ENCODE peak calls at places on chromosomes 1 and 21, in six cellular contexts. L is prostate gland, I is A549, K is tibial nerve, O is HepG2, G is heart left ventricle. F is an unnamed sample.
A peak's percentile ranks its signal among the peaks of the same experiment; 100 is the strongest.

GRCh38 chr1:23624440-23624839 is 65.1 kb upstream of the ID3 start:
- DNase-seq in L (no peak), I (no peak), K (no peak), O (no peak), G (no peak), F (no peak)

GRCh38 chr1:29772584-29772983 is 536.3 kb downstream of the PTPRU start:
- DNase-seq in L (peak; percentile 2), I (no peak), K (no peak), O (no peak), G (no peak), F (no peak)

GRCh38 chr1:174398246-174398645 is 49.5 kb upstream of the GPR52 start:
- DNase-seq in L (no peak), I (no peak), K (no peak), O (no peak), G (no peak), F (no peak)

GRCh38 chr1:66374561-66375111 is 159.3 kb upstream of the SGIP1 start:
- DNase-seq in L (no peak), I (no peak), K (no peak), O (no peak), G (no peak), F (no peak)

GRCh38 chr1:65059930-65060538 is 88.0 kb upstream of the AK4 start:
- DNase-seq in L (no peak), I (peak; percentile 15), K (no peak), O (peak; percentile 17), G (no peak), F (no peak)

GRCh38 chr1:59413327-59413720 is 116.4 kb downstream of the FGGY start:
- DNase-seq in L (no peak), I (no peak), K (no peak), O (no peak), G (no peak), F (no peak)

GRCh38 chr1:99645199-99645598 is 714 bp upstream of the PALMD start:
- DNase-seq in L (peak; percentile 68), I (peak; percentile 10), K (peak; percentile 28), O (peak; percentile 76), G (peak; percentile 71), F (no peak)

GRCh38 chr1:51922040-51922439 is 43.5 kb upstream of the NRDC start:
- DNase-seq in L (no peak), I (no peak), K (no peak), O (no peak), G (no peak), F (no peak)

GRCh38 chr1:152962876-152963415 is 7.5 kb upstream of the SPRR4 start:
- DNase-seq in L (no peak), I (no peak), K (no peak), O (no peak), G (no peak), F (no peak)

GRCh38 chr1:167278497-167278896 is 57.8 kb downstream of the POU2F1 start:
- DNase-seq in L (no peak), I (no peak), K (no peak), O (no peak), G (no peak), F (no peak)

GRCh38 chr1:147177611-147178370 is 5.5 kb upstream of the PRKAB2 start:
- DNase-seq in L (no peak), I (no peak), K (no peak), O (no peak), G (peak; percentile 22), F (peak; percentile 86)

GRCh38 chr1:219702551-219703215 is 89.8 kb upstream of the ZC3H11B start:
- DNase-seq in L (no peak), I (no peak), K (no peak), O (no peak), G (no peak), F (no peak)

GRCh38 chr1:214019499-214019898 is 31.7 kb downstream of the PROX1 start:
- DNase-seq in L (no peak), I (no peak), K (no peak), O (no peak), G (no peak), F (peak; percentile 24)

GRCh38 chr1:77288275-77288674 is 6.5 kb downstream of the AK5 start:
- DNase-seq in L (no peak), I (no peak), K (no peak), O (no peak), G (no peak), F (no peak)

GRCh38 chr1:89425056-89425455 is 61.2 kb downstream of the GBP6 start:
- DNase-seq in L (no peak), I (no peak), K (no peak), O (no peak), G (no peak), F (no peak)

GRCh38 chr1:204337047-204337446 is 22.7 kb downstream of the PLEKHA6 start:
- DNase-seq in L (no peak), I (no peak), K (no peak), O (no peak), G (no peak), F (no peak)

GRCh38 chr21:38223893-38224540 is 32.8 kb upstream of the KCNJ15 start:
- DNase-seq in L (no peak), I (no peak), K (no peak), O (no peak), G (no peak), F (no peak)

GRCh38 chr1:152479792-152480595 is 30.6 kb upstream of the LCE5A start:
- DNase-seq in L (no peak), I (peak; percentile 61), K (no peak), O (peak; percentile 32), G (peak; percentile 33), F (no peak)

GRCh38 chr1:202567747-202568146 is 142.5 kb downstream of the SYT2 start:
- DNase-seq in L (no peak), I (no peak), K (no peak), O (no peak), G (no peak), F (no peak)

GRCh38 chr1:89211035-89211634 is 12.4 kb upstream of the GBP4 start:
- DNase-seq in L (no peak), I (no peak), K (no peak), O (no peak), G (no peak), F (no peak)

GRCh38 chr1:21042920-21043605 is 133.6 kb downstream of the EIF4G3 start:
- DNase-seq in L (no peak), I (no peak), K (no peak), O (no peak), G (no peak), F (no peak)

GRCh38 chr1:41312991-41313645 is 48.1 kb upstream of the FOXO6 start:
- DNase-seq in L (no peak), I (no peak), K (no peak), O (no peak), G (no peak), F (no peak)

GRCh38 chr1:19643113-19643512 is 998 bp upstream of the NBL1 start:
- DNase-seq in L (peak; percentile 59), I (peak; percentile 88), K (no peak), O (peak; percentile 41), G (no peak), F (no peak)

GRCh38 chr1:13702425-13703127 is 2.6 kb downstream of the PRDM2 start:
- DNase-seq in L (no peak), I (no peak), K (no peak), O (no peak), G (no peak), F (no peak)

GRCh38 chr1:177770096-177770495 is 199.8 kb downstream of the SEC16B start:
- DNase-seq in L (no peak), I (no peak), K (no peak), O (no peak), G (no peak), F (no peak)

GRCh38 chr1:248873409-248873992 is 14.6 kb upstream of the ZNF692 start:
- DNase-seq in L (peak; percentile 91), I (peak; percentile 79), K (peak; percentile 92), O (peak; percentile 92), G (peak; percentile 93), F (peak; percentile 96)

GRCh38 chr1:248871837-248872401 is 13.0 kb upstream of the ZNF692 start:
- DNase-seq in L (no peak), I (no peak), K (no peak), O (no peak), G (no peak), F (no peak)

GRCh38 chr1:248873993-248874671 is 15.2 kb upstream of the ZNF692 start:
- DNase-seq in L (peak; percentile 44), I (peak; percentile 66), K (peak; percentile 53), O (peak; percentile 89), G (peak; percentile 52), F (peak; percentile 93)

GRCh38 chr1:248872752-248873408 is 14.0 kb upstream of the ZNF692 start:
- DNase-seq in L (peak; percentile 56), I (peak; percentile 82), K (no peak), O (peak; percentile 80), G (peak; percentile 67), F (peak; percentile 64)
- TF ChIP-seq POLR2A in L (peak; percentile 5), I (peak; percentile 30), K (no peak), O (peak; percentile 45), G (no peak), F (peak; percentile 3)

GRCh38 chr1:198523183-198523942 is 17.1 kb downstream of the ATP6V1G3 start:
- DNase-seq in L (no peak), I (no peak), K (no peak), O (no peak), G (no peak), F (no peak)
- H3K4me3 ChIP-seq in L (no peak overlapping the region), I (no peak overlapping the region), K (no peak overlapping the region), O (no peak overlapping the region), G (no peak overlapping the region), F (no peak overlapping the region)

DNA sequence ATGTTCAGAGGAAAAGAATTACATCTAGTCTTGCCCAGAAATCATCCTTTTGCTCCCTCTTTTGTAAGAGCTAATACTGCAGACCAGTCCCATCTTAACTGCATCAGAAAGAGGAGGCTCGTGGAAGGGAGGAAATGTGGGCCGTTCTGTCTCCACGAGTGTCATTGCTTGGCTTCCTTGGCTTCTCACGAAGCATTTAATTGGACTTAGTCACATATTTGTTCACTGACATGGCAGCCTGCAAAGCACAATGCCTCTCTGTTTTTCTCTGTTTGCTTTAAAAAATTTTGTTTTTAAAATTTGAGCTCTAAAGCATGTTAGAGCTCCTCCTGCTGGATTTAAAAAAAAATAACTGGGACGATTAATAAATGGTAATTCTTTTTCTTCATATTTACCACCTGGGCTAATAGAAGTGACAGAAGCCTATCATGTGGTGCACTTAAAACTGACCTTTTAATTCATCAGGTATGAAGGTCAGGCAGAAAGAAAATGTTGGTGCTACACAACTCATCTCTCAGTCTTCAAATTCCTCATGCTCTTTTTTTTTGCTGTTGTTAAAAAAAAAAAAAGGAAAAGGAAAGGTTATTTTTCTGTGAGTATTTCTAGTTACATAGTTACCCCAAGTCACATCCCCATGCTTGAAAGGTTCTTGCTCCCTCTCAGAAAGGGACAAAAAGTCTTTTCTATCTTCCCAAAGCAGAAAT is 21.0 kb upstream of the C1orf105 start:
- DNase-seq in L (peak; percentile 54), I (peak; percentile 78), K (peak; percentile 26), O (peak; percentile 78), G (peak; percentile 66), F (no peak)
- TF ChIP-seq POLR2A in L (no peak), I (no peak), K (no peak), O (no peak), G (no peak), F (no peak)

GRCh38 chr1:46655848-46656247 is 12.3 kb downstream of the ATPAF1 start:
- DNase-seq in L (no peak), I (no peak), K (no peak), O (no peak), G (no peak), F (no peak)

GRCh38 chr1:46654012-46654411 is 14.2 kb downstream of the ATPAF1 start:
- DNase-seq in L (no peak), I (no peak), K (no peak), O (no peak), G (no peak), F (no peak)

GRCh38 chr1:46652321-46653100 is 15.7 kb downstream of the ATPAF1 start:
- DNase-seq in L (no peak), I (no peak), K (no peak), O (no peak), G (no peak), F (no peak)

GRCh38 chr1:46650491-46650890 is 17.7 kb downstream of the ATPAF1 start:
- DNase-seq in L (no peak), I (no peak), K (no peak), O (no peak), G (no peak), F (no peak)

GRCh38 chr1:46653405-46653853 is 14.7 kb downstream of the ATPAF1 start:
- DNase-seq in L (no peak), I (no peak), K (no peak), O (no peak), G (no peak), F (no peak)
- H3K4me3 ChIP-seq in L (no peak overlapping the region), I (no peak overlapping the region), K (no peak overlapping the region), O (no peak overlapping the region), G (no peak overlapping the region), F (no peak overlapping the region)

F was measured in upper lobe of left lung.